ENCODE peak calls at places on chromosomes 7 and 10, in four cellular contexts. Y is GM12878, W is WTC11, P is SK-N-SH. E is an unnamed sample.

GRCh38 chr7:29622335-29623265 is 59.0 kb downstream of the PRR15 start:
- DNase-seq in W (no peak), P (peak), Y (no peak), E (peak)

GRCh38 chr7:66013938-66014337 is 31.9 kb upstream of the GUSB start:
- DNase-seq in W (peak), P (peak), Y (no peak), E (peak)

GRCh38 chr7:126778101-126778500 is 474.6 kb downstream of the GRM8 start:
- DNase-seq in Y (no peak), W (no peak), P (no peak), E (no peak)

GRCh38 chr7:157587051-157587450 is 250.2 kb downstream of the DNAJB6 start:
- DNase-seq in W (no peak), Y (no peak), P (no peak), E (no peak)

GRCh38 chr7:47422631-47423030 is 159.3 kb downstream of the TNS3 start:
- DNase-seq in W (no peak), P (no peak), Y (no peak), E (no peak)

GRCh38 chr10:59176241-59177030 is at the start of gene PHYHIPL:
- DNase-seq in Y (no peak), P (peak), W (peak), E (no peak)

GRCh38 chr10:120953897-120954296 is 102.7 kb downstream of the WDR11 start:
- DNase-seq in P (no peak), Y (no peak), W (no peak), E (no peak)

GRCh38 chr10:70348228-70348850 is 34.1 kb downstream of the LRRC20 start:
- DNase-seq in P (peak), W (peak), Y (no peak), E (peak)

GRCh38 chr10:83166344-83166743 is 973.0 kb upstream of the GHITM start:
- DNase-seq in Y (no peak), P (peak), W (peak), E (no peak)

GRCh38 chr10:3850999-3851937 is 66.3 kb upstream of the KLF6 start:
- DNase-seq in Y (peak), P (no peak), W (no peak), E (no peak)

GRCh38 chr10:30591249-30591670 is 38.3 kb downstream of the LYZL2 start:
- DNase-seq in W (peak), P (peak), Y (no peak), E (peak)

GRCh38 chr7:18607025-18607424 is 111.5 kb downstream of the HDAC9 start:
- DNase-seq in P (no peak), W (no peak), Y (no peak), E (no peak)

GRCh38 chr10:86758231-86759072 is 2.0 kb downstream of the BMPR1A start:
- DNase-seq in Y (no peak), W (no peak), P (no peak), E (no peak)

GRCh38 chr10:48523212-48523819 is 81.6 kb downstream of the ARHGAP22 start:
- DNase-seq in Y (no peak), W (peak), P (peak), E (peak)

GRCh38 chr10:102347236-102347828 is 48.2 kb upstream of the NFKB2 start:
- DNase-seq in Y (no peak), P (peak), W (peak), E (peak)

GRCh38 chr10:118832242-118832651 is 77.5 kb upstream of the CACUL1 start:
- DNase-seq in Y (no peak), P (peak), W (no peak), E (no peak)

GRCh38 chr10:79025113-79025832 is 43.5 kb upstream of the ZMIZ1 start:
- DNase-seq in Y (no peak), P (peak), W (no peak), E (no peak)

GRCh38 chr7:148941598-148942280 is 57.6 kb upstream of the EZH2 start:
- DNase-seq in Y (no peak), P (peak), W (peak), E (peak)

GRCh38 chr7:105691029-105691691 is 109.9 kb upstream of the EFCAB10 start:
- DNase-seq in W (no peak), P (no peak), Y (no peak), E (no peak)

GRCh38 chr7:132065193-132065972 is 509.0 kb upstream of the PODXL start:
- DNase-seq in Y (no peak), W (no peak), P (peak), E (no peak)

GRCh38 chr7:134695321-134695860 is 48.7 kb downstream of the BPGM start:
- DNase-seq in P (no peak), W (no peak), Y (no peak), E (no peak)

GRCh38 chr10:59894114-59894513 is 12.2 kb downstream of the CCDC6 start:
- DNase-seq in W (no peak), Y (no peak), P (no peak), E (no peak)

GRCh38 chr10:48455055-48455391 is 148.5 kb downstream of the MAPK8 start:
- DNase-seq in Y (no peak), W (no peak), P (no peak), E (no peak)

GRCh38 chr10:29947701-29948060 is 111.7 kb downstream of the JCAD start:
- DNase-seq in Y (no peak), W (no peak), P (no peak), E (no peak)

GRCh38 chr10:6348091-6348862 is 145.5 kb downstream of the PFKFB3 start:
- DNase-seq in Y (peak), P (no peak), W (no peak), E (no peak)

GRCh38 chr7:123769371-123769770 is 20.6 kb upstream of the WASL start:
- DNase-seq in Y (no peak), W (no peak), P (no peak), E (no peak)

GRCh38 chr10:127903789-127904188 is 3.1 kb upstream of the PTPRE start:
- DNase-seq in W (no peak), Y (no peak), P (no peak), E (no peak)

GRCh38 chr10:69968830-69969229 is 83.8 kb upstream of the MACROH2A2 start:
- DNase-seq in W (peak), P (peak), Y (no peak), E (no peak)

GRCh38 chr10:6058677-6059475 is 3.3 kb downstream of the IL2RA start:
- DNase-seq in W (no peak), P (no peak), Y (no peak), E (no peak)

GRCh38 chr7:54109501-54109900 is 432.7 kb upstream of the VSTM2A start:
- DNase-seq in P (no peak), Y (no peak), W (no peak), E (no peak)

GRCh38 chr7:80699030-80699638 is 60.7 kb downstream of the CD36 start:
- DNase-seq in W (no peak), P (peak), Y (no peak), E (peak)
- TF ChIP-seq USF1 in W (no peak), P (no peak), Y (no peak), E (no peak)

GRCh38 chr10:27558612-27559020 is 54.5 kb downstream of the RAB18 start:
- DNase-seq in W (peak), P (peak), Y (no peak), E (peak)
- TF ChIP-seq CTCF in W (peak), P (peak), Y (peak), E (peak)

GRCh38 chr10:81095238-81095637 is 557.5 kb downstream of the SH2D4B start:
- DNase-seq in Y (no peak), P (no peak), W (no peak), E (no peak)
- TF ChIP-seq USF1 in Y (no peak), P (no peak), W (no peak), E (no peak)

GRCh38 chr10:96129387-96130325 is at the start of gene ZNF518A:
- DNase-seq in W (peak), P (peak), Y (peak), E (peak)
- TF ChIP-seq CTCF in W (no peak), P (no peak), Y (no peak), E (peak)

GRCh38 chr10:4981722-4982471 is 18.7 kb downstream of the AKR1C1 start:
- DNase-seq in W (peak), Y (no peak), P (peak), E (peak)
- TF ChIP-seq USF1 in W (no peak), Y (no peak), P (no peak), E (no peak)

GRCh38 chr10:44990965-44991364 is 9.8 kb upstream of the ZNF22 start:
- DNase-seq in P (no peak), Y (no peak), W (no peak), E (no peak)
- TF ChIP-seq CTCF in P (no peak), Y (no peak), W (no peak), E (no peak)

GRCh38 chr7:42693722-42694121 is 218.1 kb downstream of the C7orf25 start:
- DNase-seq in P (no peak), W (no peak), Y (no peak), E (no peak)

GRCh38 chr7:42694894-42695553 is 216.8 kb downstream of the C7orf25 start:
- DNase-seq in Y (no peak), W (no peak), P (no peak), E (no peak)

GRCh38 chr7:42692609-42693008 is 219.3 kb downstream of the C7orf25 start:
- DNase-seq in Y (no peak), P (no peak), W (no peak), E (no peak)

GRCh38 chr7:42689626-42690025 is 222.2 kb downstream of the C7orf25 start:
- DNase-seq in Y (no peak), W (no peak), P (no peak), E (no peak)

DNA sequence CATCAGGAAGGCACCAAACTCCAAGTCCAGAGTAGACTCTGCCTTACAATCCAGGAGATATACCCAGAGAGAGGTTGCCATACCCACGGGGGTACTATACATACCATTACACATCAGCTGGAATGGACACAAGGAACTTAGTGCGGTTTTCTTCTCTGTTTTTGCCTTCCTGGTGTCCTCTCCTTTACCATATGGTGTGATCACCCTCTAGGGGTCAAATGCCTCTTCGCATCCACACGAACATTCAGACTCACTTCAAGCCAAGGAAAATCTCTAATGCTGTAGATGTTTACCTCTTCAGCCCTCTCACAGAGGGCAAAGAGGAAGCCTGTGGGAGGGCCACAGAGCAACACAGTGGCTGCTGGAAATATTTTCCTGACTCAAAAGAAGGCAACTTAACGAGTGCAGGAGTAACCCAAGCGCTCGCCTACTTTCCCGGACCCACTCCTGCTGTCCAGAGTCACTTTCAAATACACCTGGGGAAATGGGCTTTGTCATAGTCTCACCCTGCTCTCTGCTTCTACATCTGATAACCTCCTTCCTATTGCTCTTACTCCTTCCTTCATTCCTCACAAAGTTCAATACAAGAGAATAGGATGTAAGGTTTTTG is 220.7 kb downstream of the C7orf25 start:
- DNase-seq in Y (no peak), W (peak), P (peak), E (no peak)
- TF ChIP-seq USF1 in Y (no peak), W (no peak), P (no peak), E (no peak)

GRCh38 chr7:50369408-50370026 is 65.0 kb downstream of the IKZF1 start:
- DNase-seq in Y (peak), P (peak), W (no peak), E (peak)
- TF ChIP-seq CTCF in Y (peak), P (peak), W (peak), E (peak)